ENCODE peak calls at places on chromosomes 2 and 18, in six cellular contexts. H is HepG2, E is HL-60, X is AG04449, A is tibial artery, T is pancreas. S is an unnamed sample.

GRCh38 chr2:75647771-75648170 is 1.2 kb downstream of the MRPL19 start:
- DNase-seq in X (no peak), H (no peak), T (no peak), A (no peak), E (no peak), S (no peak)

GRCh38 chr2:241801611-241802420 is 7.2 kb upstream of the NEU4 start:
- DNase-seq in H (no peak), T (peak; percentile 63), E (no peak), A (peak; percentile 16), X (no peak), S (no peak)

GRCh38 chr2:52934920-52935640 is 832.5 kb upstream of the CHAC2 start:
- DNase-seq in T (no peak), E (no peak), X (no peak), H (no peak), A (no peak), S (no peak)

GRCh38 chr2:179070895-179071294 is 21.0 kb upstream of the CCDC141 start:
- DNase-seq in A (no peak), T (no peak), E (no peak), H (no peak), X (no peak), S (no peak)

GRCh38 chr2:239819974-239820555 is 205.1 kb downstream of the NDUFA10 start:
- DNase-seq in X (no peak), H (no peak), T (peak; percentile 38), E (no peak), A (no peak), S (no peak)

GRCh38 chr2:10575566-10576300 is 114.0 kb downstream of the NOL10 start:
- DNase-seq in H (no peak), A (no peak), E (no peak), X (peak; percentile 42), T (no peak), S (peak; percentile 87)

GRCh38 chr2:34825671-34826070 is 1226.6 kb upstream of the FAM98A start:
- DNase-seq in X (no peak), H (no peak), E (no peak), A (no peak), T (no peak), S (no peak)

GRCh38 chr18:78692105-78692504 is 287.5 kb upstream of the SALL3 start:
- DNase-seq in E (no peak), T (no peak), H (no peak), A (no peak), X (no peak), S (no peak)

GRCh38 chr2:56464613-56465012 is 280.8 kb downstream of the CCDC85A start:
- DNase-seq in H (no peak), A (no peak), E (no peak), T (no peak), X (no peak), S (no peak)

GRCh38 chr18:49725809-49726514 is 87.4 kb downstream of the ACAA2 start:
- DNase-seq in E (no peak), X (peak; percentile 93), H (peak; percentile 13), A (peak; percentile 66), T (no peak), S (peak; percentile 35)

GRCh38 chr2:239910851-239911629 is 114.1 kb downstream of the NDUFA10 start:
- DNase-seq in E (no peak), X (no peak), H (no peak), T (no peak), A (peak; percentile 68), S (no peak)

GRCh38 chr2:129483366-129483765 is 496.1 kb upstream of the RAB6C start:
- DNase-seq in T (no peak), A (no peak), X (no peak), E (no peak), H (no peak), S (no peak)

GRCh38 chr2:235802542-235802941 is 308.7 kb downstream of the AGAP1 start:
- DNase-seq in T (no peak), A (no peak), H (no peak), E (no peak), X (no peak), S (no peak)

GRCh38 chr2:162382283-162382682 is 38.4 kb downstream of the GCA start:
- DNase-seq in H (no peak), T (no peak), E (no peak), A (no peak), X (no peak), S (no peak)

GRCh38 chr2:162390801-162391200 is 46.9 kb downstream of the GCA start:
- DNase-seq in E (no peak), T (no peak), H (no peak), A (no peak), X (no peak), S (no peak)

GRCh38 chr2:162379719-162380580 is 36.0 kb downstream of the GCA start:
- DNase-seq in E (no peak), H (no peak), A (no peak), X (no peak), T (no peak), S (no peak)

GRCh38 chr2:162385516-162385915 is 41.6 kb downstream of the GCA start:
- DNase-seq in E (no peak), X (no peak), A (no peak), T (no peak), H (no peak), S (no peak)
- H3K4me3 ChIP-seq in E (no peak overlapping the region), X (no peak overlapping the region), A (no peak overlapping the region), T (no peak overlapping the region), H (no peak overlapping the region), S (no peak overlapping the region)

DNA sequence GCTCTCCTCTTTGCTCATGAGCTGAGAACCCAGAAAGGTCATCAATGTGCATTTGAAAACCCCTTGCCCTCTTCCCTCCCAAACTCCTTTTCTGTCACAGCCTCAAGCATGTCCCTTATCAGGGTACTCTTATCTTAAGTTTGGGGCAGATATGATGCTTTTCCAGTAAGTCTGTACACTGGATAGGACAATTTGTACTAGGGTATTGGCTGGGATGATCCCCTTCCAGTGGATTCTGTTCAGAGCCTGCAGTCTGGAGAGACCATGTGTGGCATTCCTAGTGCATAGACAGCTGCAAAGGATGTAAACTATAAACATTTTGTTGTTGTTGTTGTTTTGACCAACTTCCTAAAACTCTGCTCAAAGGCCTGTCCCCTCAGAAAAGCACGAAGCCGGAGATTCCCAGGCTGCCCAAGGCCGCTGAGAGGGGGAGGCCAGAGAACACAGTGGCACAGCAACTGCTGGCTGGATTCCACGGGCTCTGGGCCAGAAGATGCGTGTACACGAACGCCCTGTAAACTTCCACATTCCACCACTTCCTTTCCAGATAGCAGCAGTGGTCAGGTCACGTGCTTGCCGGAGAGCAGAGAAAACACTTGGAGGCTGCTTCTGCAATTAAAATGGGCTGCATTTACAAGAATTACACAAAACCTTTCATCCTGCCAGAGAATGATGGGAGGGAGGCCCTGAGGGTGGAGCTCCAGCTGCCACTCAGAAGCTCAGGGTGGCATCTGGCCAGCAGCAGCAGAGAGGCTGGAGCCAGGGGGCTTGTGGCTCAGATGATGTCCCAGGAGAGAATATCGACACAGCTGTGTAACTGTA is 42.1 kb downstream of the BMP10 start:
- DNase-seq in T (peak; percentile 92), H (peak; percentile 41), E (peak; percentile 96), A (peak; percentile 98), X (peak; percentile 82), S (peak; percentile 80)
- H3K4me3 ChIP-seq in T (no peak overlapping the region), H (no peak overlapping the region), E (no peak overlapping the region), A (peak overlapping the region; percentile 19), X (no peak overlapping the region), S (no peak overlapping the region)

DNA sequence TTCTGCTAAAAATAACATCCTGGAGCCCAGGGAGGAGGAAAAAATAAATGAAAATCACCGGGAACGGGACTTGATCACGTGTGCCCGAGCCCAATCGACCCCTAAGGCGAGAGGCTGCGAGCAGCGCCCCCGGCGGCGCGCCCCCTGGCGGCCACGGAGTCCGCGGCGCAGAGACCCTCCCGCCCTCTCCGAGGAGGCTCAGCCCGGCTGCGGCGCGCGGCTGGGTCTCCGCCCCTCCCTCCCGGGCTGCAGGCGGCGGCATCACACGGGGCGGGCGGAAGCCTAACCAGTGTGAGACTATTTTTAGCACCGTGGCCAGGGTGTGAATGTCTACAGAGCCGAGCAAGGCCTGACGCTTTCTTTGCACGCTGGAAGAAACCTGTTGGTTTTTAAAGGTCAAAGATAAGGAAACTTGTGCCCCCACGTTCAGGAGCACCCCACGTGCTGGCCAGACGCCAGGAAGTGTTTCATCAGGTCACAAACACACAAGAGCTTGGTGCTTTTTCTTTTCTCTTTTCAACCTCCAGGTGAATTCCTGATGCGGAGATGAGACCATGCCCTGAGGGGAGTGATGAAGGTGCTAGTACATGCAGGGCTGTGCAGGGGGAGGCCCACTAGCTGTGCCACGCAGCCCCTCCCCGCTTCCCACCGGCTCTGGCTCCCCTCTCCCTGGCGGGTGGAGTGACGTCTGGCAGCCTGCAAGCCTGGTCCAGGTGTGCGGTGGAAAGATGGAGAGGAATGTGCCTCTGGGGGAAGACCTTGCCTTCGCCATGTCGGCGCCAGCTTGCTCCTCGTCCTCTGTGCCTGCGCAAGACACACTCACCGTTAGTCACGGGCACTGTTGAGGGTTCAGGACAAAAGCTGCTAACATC is 35.3 kb upstream of the DNMT3A start:
- DNase-seq in X (no peak), T (peak; percentile 95), E (peak; percentile 73), A (peak; percentile 75), H (peak; percentile 72), S (no peak)
- H3K4me3 ChIP-seq in X (peak overlapping the region; percentile 42), T (no peak overlapping the region), E (no peak overlapping the region), A (peak overlapping the region; percentile 29), H (peak overlapping the region; percentile 38), S (peak overlapping the region; percentile 4)

GRCh38 chr2:171956135-171956830 is 34.0 kb downstream of the HAT1 start:
- DNase-seq in H (no peak), E (peak; percentile 33), X (no peak), T (no peak), A (no peak), S (no peak)
- H3K4me3 ChIP-seq in H (no peak overlapping the region), E (no peak overlapping the region), X (no peak overlapping the region), T (no peak overlapping the region), A (no peak overlapping the region), S (no peak overlapping the region)

GRCh38 chr2:69797836-69798465 is 31.5 kb upstream of the GMCL1 start:
- DNase-seq in E (no peak), A (no peak), H (no peak), X (no peak), T (no peak), S (peak; percentile 38)
- H3K4me3 ChIP-seq in E (no peak overlapping the region), A (peak overlapping the region; percentile 51), H (no peak overlapping the region), X (no peak overlapping the region), T (no peak overlapping the region), S (peak overlapping the region; percentile 16)

DNA sequence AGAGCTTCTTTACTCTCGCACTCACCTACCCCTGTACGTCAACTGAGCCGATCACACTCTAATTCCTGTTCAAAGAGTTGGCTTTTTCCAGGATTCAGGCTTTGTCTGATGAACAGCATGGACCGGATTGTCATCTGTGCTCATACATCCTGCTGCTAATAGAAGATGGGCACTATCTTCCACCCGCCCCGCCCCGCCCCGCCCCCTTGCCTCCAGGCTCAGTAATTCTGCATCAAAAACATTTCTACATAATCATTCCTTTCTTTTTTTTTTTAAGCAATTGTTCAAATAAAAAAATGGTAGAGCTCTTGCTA is 12.0 kb downstream of the G6PC2 start:
- DNase-seq in E (no peak), X (no peak), A (no peak), H (no peak), T (no peak), S (no peak)
- H3K4me3 ChIP-seq in E (no peak overlapping the region), X (peak overlapping the region; percentile 36), A (no peak overlapping the region), H (no peak overlapping the region), T (no peak overlapping the region), S (peak overlapping the region; percentile 48)

GRCh38 chr2:27069961-27070618 is 1.4 kb downstream of the OST4 start:
- DNase-seq in A (no peak), E (no peak), H (no peak), X (no peak), T (no peak), S (no peak)
- H3K4me3 ChIP-seq in A (peak overlapping the region; percentile 95), E (peak overlapping the region; percentile 92), H (peak overlapping the region; percentile 98), X (peak overlapping the region; percentile 91), T (peak overlapping the region; percentile 66), S (peak overlapping the region; percentile 100)

S was measured in epithelial cell of proximal tubule.